ENCODE peak calls at places on chromosomes 4 and X, in ten cellular contexts. K is neural progenitor cell, F is left lung, A is progenitor cell of endocrine pancreas, S is mucosa of descending colon, W is heart right ventricle, O is DMS53, T is kidney glomerular epithelial cell, U is sciatic nerve, D is T-helper 2 cell. P is an unnamed sample.

GRCh38 chr4:12022409-12022808 is 593.7 kb upstream of the HS3ST1 start:
- DNase-seq in A (no peak), O (no peak), S (no peak), W (no peak), F (no peak), D (no peak), U (no peak), K (no peak), T (no peak), P (no peak)

GRCh38 chr4:24262084-24262483 is 322.3 kb downstream of the DHX15 start:
- DNase-seq in U (no peak), D (no peak), O (no peak), A (no peak), K (no peak), T (no peak), S (no peak), F (peak; percentile 41), W (no peak), P (no peak)

GRCh38 chrX:124634363-124634762 is 288.0 kb downstream of the SH2D1A start:
- DNase-seq in W (no peak), S (no peak), O (no peak), K (no peak), T (no peak), F (no peak), D (no peak), U (no peak), A (no peak), P (no peak)

GRCh38 chr4:108794136-108794535 is 31.3 kb upstream of the ETNPPL start:
- DNase-seq in S (no peak), W (no peak), D (no peak), K (no peak), T (peak; percentile 41), F (no peak), O (no peak), U (no peak), A (no peak), P (no peak)

GRCh38 chrX:41559662-41560061 is 112.5 kb downstream of the NYX start:
- DNase-seq in W (no peak), O (no peak), K (no peak), T (peak; percentile 64), F (no peak), A (no peak), S (no peak), U (no peak), D (peak; percentile 7), P (no peak)

GRCh38 chrX:6052111-6052745 is 176.4 kb downstream of the NLGN4X start:
- DNase-seq in S (no peak), W (no peak), F (no peak), K (no peak), A (no peak), O (no peak), D (no peak), T (no peak), U (no peak), P (no peak)

GRCh38 chr4:55124337-55125076 is 888 bp downstream of the KDR start:
- DNase-seq in D (no peak), K (peak; percentile 52), W (peak; percentile 28), S (peak; percentile 38), U (no peak), A (no peak), F (no peak), T (no peak), O (no peak), P (no peak)

GRCh38 chrX:134718329-134719317 is 60.4 kb upstream of the PLAC1 start:
- DNase-seq in U (no peak), D (no peak), A (no peak), S (no peak), W (peak; percentile 15), O (peak; percentile 54), K (no peak), F (peak; percentile 69), T (peak; percentile 26), P (peak; percentile 22)

GRCh38 chrX:79263550-79263949 is 103.6 kb downstream of the ITM2A start:
- DNase-seq in T (no peak), K (no peak), O (no peak), D (no peak), W (no peak), S (no peak), A (no peak), F (no peak), U (no peak), P (no peak)

GRCh38 chrX:136528645-136529315 is 3.2 kb upstream of the VGLL1 start:
- DNase-seq in S (no peak), O (peak; percentile 92), F (no peak), D (no peak), W (no peak), T (no peak), A (no peak), U (no peak), K (peak; percentile 12), P (no peak)

GRCh38 chr4:98150092-98150761 is 7.0 kb upstream of the STPG2 start:
- DNase-seq in W (no peak), O (peak; percentile 13), U (no peak), F (no peak), T (peak; percentile 39), S (no peak), K (no peak), D (no peak), A (no peak), P (no peak)

GRCh38 chr4:24979554-24979953 is 51.2 kb downstream of the LGI2 start:
- DNase-seq in A (no peak), U (peak; percentile 66), O (peak; percentile 37), S (no peak), F (peak; percentile 69), W (no peak), K (no peak), T (no peak), D (no peak), P (no peak)

P was measured in 8988T.